ENCODE peak calls at places on chromosomes 1 and 21, in four cellular contexts. One of them, this sample, is unnamed.

GRCh38 chr1:205921559-205921887 is 21.7 kb downstream of the SLC26A9 start:
- DNase-seq in AG04449: no peak
- DNase-seq in tibial artery: peak; percentile 61
- DNase-seq in adipocyte: no peak
- DNase-seq in this sample: no peak

GRCh38 chr1:172930142-172930541 is 120.6 kb downstream of the TNFSF18 start:
- DNase-seq in AG04449: no peak
- DNase-seq in tibial artery: no peak
- DNase-seq in adipocyte: no peak
- DNase-seq in this sample: no peak

GRCh38 chr1:9244501-9245229 is 10.1 kb downstream of the H6PD start:
- DNase-seq in AG04449: no peak
- DNase-seq in tibial artery: no peak
- DNase-seq in adipocyte: no peak
- DNase-seq in this sample: peak; percentile 71

GRCh38 chr1:181187596-181188126 is 99.2 kb downstream of the IER5 start:
- DNase-seq in AG04449: no peak
- DNase-seq in tibial artery: no peak
- DNase-seq in adipocyte: no peak
- DNase-seq in this sample: no peak

GRCh38 chr1:15322648-15323350 is 75.8 kb downstream of the FHAD1 start:
- DNase-seq in AG04449: no peak
- DNase-seq in tibial artery: no peak
- DNase-seq in adipocyte: no peak
- DNase-seq in this sample: no peak

GRCh38 chr21:31132574-31133242 is 94.4 kb upstream of the KRTAP19-8 start:
- DNase-seq in AG04449: no peak
- DNase-seq in tibial artery: no peak
- DNase-seq in adipocyte: no peak
- DNase-seq in this sample: peak; percentile 99

GRCh38 chr1:172637522-172637921 is 21.4 kb upstream of the FASLG start:
- DNase-seq in AG04449: peak; percentile 58
- DNase-seq in tibial artery: no peak
- DNase-seq in adipocyte: peak; percentile 19
- DNase-seq in this sample: no peak

GRCh38 chr21:39696196-39696595 is 48.8 kb upstream of the IGSF5 start:
- DNase-seq in AG04449: no peak
- DNase-seq in tibial artery: no peak
- DNase-seq in adipocyte: no peak
- DNase-seq in this sample: no peak

GRCh38 chr21:28961927-28962326 is 30.8 kb downstream of the LTN1 start:
- DNase-seq in AG04449: no peak
- DNase-seq in tibial artery: no peak
- DNase-seq in adipocyte: no peak
- DNase-seq in this sample: no peak

GRCh38 chr21:37642493-37642892 is 273.8 kb downstream of the KCNJ6 start:
- DNase-seq in AG04449: no peak
- DNase-seq in tibial artery: no peak
- DNase-seq in adipocyte: no peak
- DNase-seq in this sample: peak; percentile 41

GRCh38 chr1:218412181-218412580 is 67.0 kb downstream of the TGFB2 start:
- DNase-seq in AG04449: peak; percentile 59
- DNase-seq in tibial artery: no peak
- DNase-seq in adipocyte: peak; percentile 26
- DNase-seq in this sample: no peak

GRCh38 chr1:53288247-53289049 is 39.4 kb downstream of the LRP8 start:
- DNase-seq in AG04449: no peak
- DNase-seq in tibial artery: no peak
- DNase-seq in adipocyte: no peak
- DNase-seq in this sample: no peak

GRCh38 chr1:6614953-6615785 is 1.6 kb downstream of the PHF13 start:
- DNase-seq in AG04449: no peak
- DNase-seq in tibial artery: no peak
- DNase-seq in adipocyte: peak; percentile 60
- DNase-seq in this sample: no peak

GRCh38 chr1:62782197-62782886 is 1.6 kb upstream of the ATG4C start:
- DNase-seq in AG04449: peak; percentile 60
- DNase-seq in tibial artery: no peak
- DNase-seq in adipocyte: peak; percentile 91
- DNase-seq in this sample: no peak

GRCh38 chr21:42505090-42505726 is 8.4 kb upstream of the SLC37A1 start:
- DNase-seq in AG04449: no peak
- DNase-seq in tibial artery: no peak
- DNase-seq in adipocyte: no peak
- DNase-seq in this sample: no peak

GRCh38 chr21:42111470-42111743 is 40.3 kb downstream of the UMODL1 start:
- DNase-seq in AG04449: no peak
- DNase-seq in tibial artery: no peak
- DNase-seq in adipocyte: no peak
- DNase-seq in this sample: no peak

GRCh38 chr1:32242341-32242851 is 4.6 kb upstream of the FAM167B start:
- DNase-seq in AG04449: no peak
- DNase-seq in tibial artery: no peak
- DNase-seq in adipocyte: no peak
- DNase-seq in this sample: no peak

GRCh38 chr1:209428241-209428921 is 155.1 kb upstream of the CAMK1G start:
- DNase-seq in AG04449: no peak
- DNase-seq in tibial artery: no peak
- DNase-seq in adipocyte: no peak
- DNase-seq in this sample: no peak

GRCh38 chr1:209430821-209431259 is 152.7 kb upstream of the CAMK1G start:
- DNase-seq in AG04449: no peak
- DNase-seq in tibial artery: no peak
- DNase-seq in adipocyte: no peak
- DNase-seq in this sample: no peak

GRCh38 chr1:209431813-209432442 is 151.6 kb upstream of the CAMK1G start:
- DNase-seq in AG04449: no peak
- DNase-seq in tibial artery: no peak
- DNase-seq in adipocyte: no peak
- DNase-seq in this sample: no peak

GRCh38 chr1:209431402-209431801 is 152.1 kb upstream of the CAMK1G start:
- DNase-seq in AG04449: no peak
- DNase-seq in tibial artery: no peak
- DNase-seq in adipocyte: no peak
- DNase-seq in this sample: no peak

GRCh38 chr1:209430107-209430506 is 153.4 kb upstream of the CAMK1G start:
- DNase-seq in AG04449: no peak
- DNase-seq in tibial artery: no peak
- DNase-seq in adipocyte: no peak
- DNase-seq in this sample: no peak
- H3K4me3 ChIP-seq in AG04449: no peak overlapping the region
- H3K4me3 ChIP-seq in tibial artery: no peak overlapping the region
- H3K4me3 ChIP-seq in adipocyte: no peak overlapping the region
- H3K4me3 ChIP-seq in this sample: no peak overlapping the region

GRCh38 chr1:57897581-57897980 is 473.7 kb upstream of the DAB1 start:
- DNase-seq in AG04449: no peak
- DNase-seq in tibial artery: no peak
- DNase-seq in adipocyte: no peak
- DNase-seq in this sample: no peak
- H3K4me3 ChIP-seq in AG04449: no peak overlapping the region
- H3K4me3 ChIP-seq in tibial artery: no peak overlapping the region
- H3K4me3 ChIP-seq in adipocyte: no peak overlapping the region
- H3K4me3 ChIP-seq in this sample: no peak overlapping the region

DNA sequence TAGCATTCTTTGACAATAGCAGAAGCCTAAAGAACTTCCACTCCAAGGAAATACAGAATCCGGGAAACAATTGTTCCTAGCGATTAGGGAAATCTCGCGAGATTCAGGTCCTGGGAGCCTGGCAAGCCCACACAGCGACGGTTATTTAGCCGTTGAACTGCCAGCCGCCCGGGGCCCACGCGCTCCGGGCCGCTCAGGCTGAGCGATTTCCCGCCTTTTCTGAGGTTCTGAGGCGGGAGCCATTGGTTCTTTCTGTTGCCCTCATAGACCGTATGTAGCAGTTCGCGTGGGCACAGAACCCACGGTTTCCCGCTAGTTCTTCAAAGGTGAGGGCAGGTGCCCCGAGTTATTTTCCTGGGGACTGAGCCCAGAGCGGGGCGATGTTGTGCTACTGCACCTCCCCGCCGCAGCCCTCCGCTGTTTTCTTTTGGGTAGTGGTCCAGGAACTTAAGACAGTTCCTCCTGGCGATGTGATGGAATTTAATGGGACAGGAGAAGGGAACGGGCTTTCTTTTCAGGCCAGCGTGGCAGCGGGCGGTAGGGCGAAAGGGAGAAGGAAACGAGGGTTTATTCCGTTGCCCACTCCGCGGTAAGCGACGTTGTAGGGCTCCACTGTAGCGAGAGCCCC is at the start of gene SYCP1:
- DNase-seq in AG04449: no peak
- DNase-seq in tibial artery: no peak
- DNase-seq in adipocyte: no peak
- DNase-seq in this sample: no peak
- H3K4me3 ChIP-seq in AG04449: no peak within 1 kb of the TSS
- H3K4me3 ChIP-seq in tibial artery: no peak within 1 kb of the TSS
- H3K4me3 ChIP-seq in adipocyte: peak within 1 kb of the TSS; percentile 68
- H3K4me3 ChIP-seq in this sample: no peak within 1 kb of the TSS

GRCh38 chr1:28244549-28245251 is 8.8 kb downstream of the ATP5IF1 start:
- DNase-seq in AG04449: no peak
- DNase-seq in tibial artery: no peak
- DNase-seq in adipocyte: no peak
- DNase-seq in this sample: no peak
- H3K4me3 ChIP-seq in AG04449: no peak overlapping the region
- H3K4me3 ChIP-seq in tibial artery: no peak overlapping the region
- H3K4me3 ChIP-seq in adipocyte: no peak overlapping the region
- H3K4me3 ChIP-seq in this sample: no peak overlapping the region

GRCh38 chr1:27233677-27234053 is 767 bp upstream of the WDTC1 start:
- DNase-seq in AG04449: no peak
- DNase-seq in tibial artery: no peak
- DNase-seq in adipocyte: no peak
- DNase-seq in this sample: no peak
- H3K4me3 ChIP-seq in AG04449: peak overlapping the region; percentile 52
- H3K4me3 ChIP-seq in tibial artery: peak overlapping the region; percentile 96
- H3K4me3 ChIP-seq in adipocyte: peak overlapping the region; percentile 82
- H3K4me3 ChIP-seq in this sample: peak overlapping the region; percentile 54

GRCh38 chr21:44656868-44657267 is 864 bp upstream of the KRTAP12-3 start:
- DNase-seq in AG04449: no peak
- DNase-seq in tibial artery: no peak
- DNase-seq in adipocyte: no peak
- DNase-seq in this sample: no peak
- H3K4me3 ChIP-seq in AG04449: no peak overlapping the region
- H3K4me3 ChIP-seq in tibial artery: no peak overlapping the region
- H3K4me3 ChIP-seq in adipocyte: no peak overlapping the region
- H3K4me3 ChIP-seq in this sample: no peak overlapping the region

GRCh38 chr1:149929847-149930246 is 2.2 kb upstream of the SF3B4 start:
- DNase-seq in AG04449: no peak
- DNase-seq in tibial artery: no peak
- DNase-seq in adipocyte: no peak
- DNase-seq in this sample: no peak

GRCh38 chr1:149932474-149932873 is 4.2 kb downstream of the MTMR11 start:
- DNase-seq in AG04449: no peak
- DNase-seq in tibial artery: no peak
- DNase-seq in adipocyte: no peak
- DNase-seq in this sample: no peak

GRCh38 chr1:149928388-149928724 is 753 bp upstream of the SF3B4 start:
- DNase-seq in AG04449: no peak
- DNase-seq in tibial artery: no peak
- DNase-seq in adipocyte: no peak
- DNase-seq in this sample: no peak

GRCh38 chr1:149933208-149933607 is 3.5 kb downstream of the MTMR11 start:
- DNase-seq in AG04449: no peak
- DNase-seq in tibial artery: no peak
- DNase-seq in adipocyte: no peak
- DNase-seq in this sample: no peak

DNA sequence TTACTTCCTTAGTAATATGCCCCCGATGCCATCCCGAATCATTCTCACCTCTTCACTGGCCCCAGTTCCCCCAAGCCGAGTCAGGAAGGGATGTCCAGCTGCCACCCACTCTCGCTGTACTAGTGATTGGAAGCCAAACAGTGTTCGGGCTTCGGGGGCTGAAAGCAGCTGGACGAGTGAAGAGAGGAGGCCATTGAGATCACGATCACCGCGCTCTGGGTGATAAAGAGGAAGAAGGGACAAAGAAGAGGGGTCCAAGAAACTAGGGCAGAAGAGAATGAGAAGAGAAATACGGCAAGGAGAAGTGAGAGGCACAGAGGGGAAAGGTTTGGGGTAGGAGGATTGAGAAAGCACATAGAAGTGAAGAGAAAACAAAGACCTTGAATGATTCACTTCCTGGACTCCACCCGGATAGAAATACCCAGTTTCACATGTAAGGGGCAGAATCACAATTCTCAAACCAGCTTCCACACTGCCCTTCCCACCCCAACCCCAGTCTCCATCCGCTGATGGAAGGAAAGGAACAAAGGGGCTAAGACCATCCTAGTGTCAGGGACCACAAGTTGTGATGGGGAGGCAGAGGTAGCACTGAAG is 3.7 kb upstream of the SF3B4 start:
- DNase-seq in AG04449: no peak
- DNase-seq in tibial artery: no peak
- DNase-seq in adipocyte: no peak
- DNase-seq in this sample: no peak
- H3K4me3 ChIP-seq in AG04449: no peak overlapping the region
- H3K4me3 ChIP-seq in tibial artery: no peak overlapping the region
- H3K4me3 ChIP-seq in adipocyte: no peak overlapping the region
- H3K4me3 ChIP-seq in this sample: no peak overlapping the region

GRCh38 chr1:67749844-67750689 is 65.1 kb downstream of the GADD45A start:
- DNase-seq in AG04449: peak; percentile 67
- DNase-seq in tibial artery: peak; percentile 90
- DNase-seq in adipocyte: peak; percentile 92
- DNase-seq in this sample: no peak
- H3K4me3 ChIP-seq in AG04449: peak overlapping the region; percentile 35
- H3K4me3 ChIP-seq in tibial artery: peak overlapping the region; percentile 12
- H3K4me3 ChIP-seq in adipocyte: peak overlapping the region; percentile 67
- H3K4me3 ChIP-seq in this sample: no peak overlapping the region

GRCh38 chr1:83766182-83766825 is 232.6 kb downstream of the TTLL7 start:
- DNase-seq in AG04449: no peak
- DNase-seq in tibial artery: no peak
- DNase-seq in adipocyte: no peak
- DNase-seq in this sample: no peak

GRCh38 chr1:83762419-83762818 is 236.5 kb downstream of the TTLL7 start:
- DNase-seq in AG04449: no peak
- DNase-seq in tibial artery: no peak
- DNase-seq in adipocyte: no peak
- DNase-seq in this sample: no peak

GRCh38 chr1:83765125-83765524 is 233.8 kb downstream of the TTLL7 start:
- DNase-seq in AG04449: no peak
- DNase-seq in tibial artery: no peak
- DNase-seq in adipocyte: no peak
- DNase-seq in this sample: no peak

GRCh38 chr1:83763281-83764095 is 235.4 kb downstream of the TTLL7 start:
- DNase-seq in AG04449: no peak
- DNase-seq in tibial artery: no peak
- DNase-seq in adipocyte: no peak
- DNase-seq in this sample: no peak

GRCh38 chr1:83764209-83764608 is 234.7 kb downstream of the TTLL7 start:
- DNase-seq in AG04449: no peak
- DNase-seq in tibial artery: no peak
- DNase-seq in adipocyte: no peak
- DNase-seq in this sample: no peak
- H3K4me3 ChIP-seq in AG04449: no peak overlapping the region
- H3K4me3 ChIP-seq in tibial artery: no peak overlapping the region
- H3K4me3 ChIP-seq in adipocyte: no peak overlapping the region
- H3K4me3 ChIP-seq in this sample: no peak overlapping the region